ENCODE peak calls at places on chromosomes 4 and X, in eight cellular contexts. One of them, this sample, is unnamed.

GRCh38 chr4:1402021-1402515 is 4.2 kb downstream of the NKX1-1 start:
- DNase-seq in IMR-90: no peak
- DNase-seq in mammary epithelial cell: no peak
- DNase-seq in body of pancreas: no peak
- DNase-seq in omental fat pad: no peak
- DNase-seq in heart left ventricle: no peak
- DNase-seq in AG10803: no peak
- DNase-seq in left ventricle myocardium inferior: no peak
- DNase-seq in this sample: no peak

GRCh38 chrX:30521440-30522182 is 56.0 kb downstream of the TASL start:
- DNase-seq in heart left ventricle: no peak
- DNase-seq in omental fat pad: no peak
- DNase-seq in AG10803: peak
- DNase-seq in left ventricle myocardium inferior: no peak
- DNase-seq in IMR-90: peak
- DNase-seq in mammary epithelial cell: peak
- DNase-seq in body of pancreas: no peak
- DNase-seq in this sample: no peak

GRCh38 chr4:119212251-119212963 is at the start of gene USP53:
- DNase-seq in IMR-90: peak
- DNase-seq in body of pancreas: peak
- DNase-seq in omental fat pad: peak
- DNase-seq in AG10803: peak
- DNase-seq in heart left ventricle: peak
- DNase-seq in mammary epithelial cell: peak
- DNase-seq in left ventricle myocardium inferior: peak
- DNase-seq in this sample: peak

GRCh38 chr4:8871417-8872401 is at the start of gene HMX1:
- DNase-seq in mammary epithelial cell: no peak
- DNase-seq in AG10803: no peak
- DNase-seq in body of pancreas: no peak
- DNase-seq in IMR-90: no peak
- DNase-seq in heart left ventricle: no peak
- DNase-seq in omental fat pad: no peak
- DNase-seq in left ventricle myocardium inferior: peak
- DNase-seq in this sample: no peak

GRCh38 chrX:30414144-30414543 is 105.0 kb upstream of the NR0B1 start:
- DNase-seq in heart left ventricle: no peak
- DNase-seq in mammary epithelial cell: no peak
- DNase-seq in AG10803: no peak
- DNase-seq in left ventricle myocardium inferior: no peak
- DNase-seq in IMR-90: no peak
- DNase-seq in omental fat pad: no peak
- DNase-seq in body of pancreas: peak
- DNase-seq in this sample: no peak

GRCh38 chr4:41060352-41061318 is 153.7 kb downstream of the APBB2 start:
- DNase-seq in mammary epithelial cell: no peak
- DNase-seq in omental fat pad: no peak
- DNase-seq in left ventricle myocardium inferior: no peak
- DNase-seq in body of pancreas: no peak
- DNase-seq in heart left ventricle: no peak
- DNase-seq in IMR-90: no peak
- DNase-seq in AG10803: peak
- DNase-seq in this sample: no peak

GRCh38 chr4:148214529-148215166 is 227.6 kb downstream of the NR3C2 start:
- DNase-seq in AG10803: peak
- DNase-seq in omental fat pad: no peak
- DNase-seq in body of pancreas: peak
- DNase-seq in left ventricle myocardium inferior: peak
- DNase-seq in mammary epithelial cell: peak
- DNase-seq in heart left ventricle: peak
- DNase-seq in IMR-90: peak
- DNase-seq in this sample: no peak

GRCh38 chr4:184553891-184554290 is 79.5 kb upstream of the IRF2 start:
- DNase-seq in mammary epithelial cell: no peak
- DNase-seq in heart left ventricle: no peak
- DNase-seq in AG10803: no peak
- DNase-seq in omental fat pad: no peak
- DNase-seq in IMR-90: no peak
- DNase-seq in body of pancreas: no peak
- DNase-seq in left ventricle myocardium inferior: no peak
- DNase-seq in this sample: no peak

GRCh38 chrX:105876658-105877057 is 54.3 kb downstream of the NRK start:
- DNase-seq in omental fat pad: no peak
- DNase-seq in heart left ventricle: no peak
- DNase-seq in body of pancreas: no peak
- DNase-seq in mammary epithelial cell: peak
- DNase-seq in AG10803: no peak
- DNase-seq in IMR-90: peak
- DNase-seq in left ventricle myocardium inferior: no peak
- DNase-seq in this sample: no peak

GRCh38 chr4:73853246-73853704 is at the start of gene PF4V1:
- DNase-seq in left ventricle myocardium inferior: no peak
- DNase-seq in mammary epithelial cell: no peak
- DNase-seq in omental fat pad: no peak
- DNase-seq in AG10803: no peak
- DNase-seq in IMR-90: no peak
- DNase-seq in heart left ventricle: peak
- DNase-seq in body of pancreas: peak
- DNase-seq in this sample: no peak

DNA sequence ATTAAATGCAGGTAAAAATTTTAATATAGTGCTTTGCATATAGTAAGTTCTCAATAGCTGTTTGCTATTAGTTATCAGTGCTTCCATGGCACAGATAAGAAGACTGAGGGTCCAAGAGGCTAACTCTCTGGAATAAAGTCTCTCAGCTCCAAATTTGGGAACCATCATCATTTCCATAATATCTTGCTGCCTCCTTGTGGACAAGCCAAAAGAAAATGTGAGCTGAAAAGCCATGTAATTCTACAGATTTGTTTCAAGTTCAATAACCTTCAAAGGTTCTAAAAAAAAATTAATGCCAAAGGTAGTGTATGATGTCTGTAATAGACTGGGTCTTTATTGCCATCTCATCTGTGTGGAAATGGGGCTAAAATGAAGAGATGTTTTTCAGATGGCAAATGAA is 136.9 kb upstream of the VCX start:
- DNase-seq in IMR-90: no peak
- DNase-seq in heart left ventricle: no peak
- DNase-seq in left ventricle myocardium inferior: no peak
- DNase-seq in body of pancreas: no peak
- DNase-seq in mammary epithelial cell: no peak
- DNase-seq in omental fat pad: no peak
- DNase-seq in AG10803: peak
- DNase-seq in this sample: no peak
- TF ChIP-seq CTCF in IMR-90: peak
- TF ChIP-seq CTCF in heart left ventricle: peak
- TF ChIP-seq CTCF in left ventricle myocardium inferior: peak
- TF ChIP-seq CTCF in body of pancreas: peak
- TF ChIP-seq CTCF in mammary epithelial cell: peak
- TF ChIP-seq CTCF in omental fat pad: no peak
- TF ChIP-seq CTCF in AG10803: peak
- TF ChIP-seq CTCF in this sample: no peak

GRCh38 chr4:183098080-183098722 is 856 bp upstream of the WWC2 start:
- DNase-seq in body of pancreas: peak
- DNase-seq in omental fat pad: peak
- DNase-seq in IMR-90: peak
- DNase-seq in mammary epithelial cell: no peak
- DNase-seq in heart left ventricle: peak
- DNase-seq in left ventricle myocardium inferior: peak
- DNase-seq in AG10803: peak
- DNase-seq in this sample: peak

GRCh38 chr4:183098723-183099536 is at the start of gene WWC2:
- DNase-seq in left ventricle myocardium inferior: peak
- DNase-seq in omental fat pad: peak
- DNase-seq in heart left ventricle: peak
- DNase-seq in mammary epithelial cell: peak
- DNase-seq in AG10803: peak
- DNase-seq in IMR-90: peak
- DNase-seq in body of pancreas: peak
- DNase-seq in this sample: peak

GRCh38 chr4:183100827-183101226 is 1.8 kb downstream of the WWC2 start:
- DNase-seq in heart left ventricle: no peak
- DNase-seq in omental fat pad: no peak
- DNase-seq in AG10803: no peak
- DNase-seq in body of pancreas: peak
- DNase-seq in mammary epithelial cell: no peak
- DNase-seq in IMR-90: no peak
- DNase-seq in left ventricle myocardium inferior: no peak
- DNase-seq in this sample: no peak

GRCh38 chr4:183100298-183100599 is 1.2 kb downstream of the WWC2 start:
- DNase-seq in IMR-90: no peak
- DNase-seq in mammary epithelial cell: no peak
- DNase-seq in left ventricle myocardium inferior: no peak
- DNase-seq in omental fat pad: no peak
- DNase-seq in body of pancreas: no peak
- DNase-seq in AG10803: no peak
- DNase-seq in heart left ventricle: no peak
- DNase-seq in this sample: no peak

DNA sequence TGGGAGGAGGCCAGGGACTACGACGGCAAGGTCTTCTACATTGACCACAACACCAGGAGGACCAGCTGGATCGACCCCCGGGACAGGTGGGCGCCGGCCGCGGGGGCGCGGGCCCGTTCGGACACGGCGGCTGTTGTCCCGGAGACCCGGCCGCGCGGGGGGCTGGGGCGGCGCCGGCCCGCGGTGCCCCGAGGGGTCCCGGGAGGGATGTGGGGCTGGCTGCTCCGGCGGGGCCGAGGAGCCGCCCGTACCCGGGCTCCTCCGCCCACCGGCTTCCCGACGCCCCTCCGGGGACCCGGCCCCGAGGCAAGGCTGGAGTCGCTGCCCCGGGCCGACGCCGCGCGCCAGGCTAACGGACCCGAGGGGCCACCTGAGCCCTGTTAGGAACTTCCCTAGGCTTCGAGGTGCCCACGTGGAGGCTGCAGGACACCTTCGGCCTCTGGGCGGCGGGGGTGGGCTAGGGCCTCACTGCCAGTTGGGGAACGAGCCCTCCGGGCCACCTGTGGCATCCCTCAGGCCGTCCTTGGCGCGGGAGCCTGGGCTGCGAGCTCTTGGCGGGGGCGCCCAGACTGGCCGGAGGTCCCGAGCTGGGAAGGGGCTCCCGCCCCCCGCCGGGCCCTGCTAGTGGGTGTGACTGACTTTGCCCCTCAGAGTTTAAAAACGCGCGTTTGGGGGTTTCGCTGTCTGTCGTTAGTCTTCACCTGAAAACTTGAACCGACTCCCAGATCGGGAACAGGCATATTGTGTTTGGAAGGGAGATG is 660 bp downstream of the WWC2 start:
- DNase-seq in heart left ventricle: peak
- DNase-seq in AG10803: no peak
- DNase-seq in body of pancreas: peak
- DNase-seq in omental fat pad: no peak
- DNase-seq in left ventricle myocardium inferior: peak
- DNase-seq in IMR-90: no peak
- DNase-seq in mammary epithelial cell: peak
- DNase-seq in this sample: peak
- TF ChIP-seq CTCF in heart left ventricle: no peak
- TF ChIP-seq CTCF in AG10803: peak
- TF ChIP-seq CTCF in body of pancreas: peak
- TF ChIP-seq CTCF in omental fat pad: no peak
- TF ChIP-seq CTCF in left ventricle myocardium inferior: peak
- TF ChIP-seq CTCF in IMR-90: peak
- TF ChIP-seq CTCF in mammary epithelial cell: peak
- TF ChIP-seq CTCF in this sample: no peak

GRCh38 chrX:10031743-10032142 is 64.6 kb downstream of the CLDN34 start:
- DNase-seq in left ventricle myocardium inferior: no peak
- DNase-seq in body of pancreas: no peak
- DNase-seq in AG10803: no peak
- DNase-seq in IMR-90: no peak
- DNase-seq in omental fat pad: no peak
- DNase-seq in heart left ventricle: no peak
- DNase-seq in mammary epithelial cell: no peak
- DNase-seq in this sample: no peak
- TF ChIP-seq CTCF in left ventricle myocardium inferior: no peak
- TF ChIP-seq CTCF in body of pancreas: no peak
- TF ChIP-seq CTCF in AG10803: no peak
- TF ChIP-seq CTCF in IMR-90: no peak
- TF ChIP-seq CTCF in omental fat pad: no peak
- TF ChIP-seq CTCF in heart left ventricle: no peak
- TF ChIP-seq CTCF in mammary epithelial cell: no peak
- TF ChIP-seq CTCF in this sample: no peak

DNA sequence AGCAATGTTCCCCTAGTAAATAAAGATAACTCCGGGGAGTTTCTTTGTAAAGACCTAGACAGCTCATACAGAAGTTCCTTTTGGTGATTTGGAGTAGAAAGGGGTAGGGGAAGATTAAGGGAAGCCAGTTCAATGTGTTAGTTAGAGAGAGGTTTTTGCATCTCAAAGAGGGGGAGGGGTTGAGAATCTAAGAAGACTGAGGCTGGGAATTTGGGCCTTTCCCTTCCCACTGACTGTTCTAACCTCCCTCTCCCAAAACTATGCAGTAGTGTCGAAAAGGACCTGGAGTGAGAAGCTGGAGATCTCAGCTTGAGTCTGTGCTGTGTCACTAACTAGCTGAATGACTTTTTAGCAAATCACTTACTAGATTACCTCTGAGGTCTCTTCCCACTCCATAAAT is 55.7 kb upstream of the CCDC160 start:
- DNase-seq in AG10803: no peak
- DNase-seq in left ventricle myocardium inferior: no peak
- DNase-seq in body of pancreas: no peak
- DNase-seq in mammary epithelial cell: no peak
- DNase-seq in omental fat pad: no peak
- DNase-seq in heart left ventricle: no peak
- DNase-seq in IMR-90: no peak
- DNase-seq in this sample: no peak
- TF ChIP-seq CTCF in AG10803: no peak
- TF ChIP-seq CTCF in left ventricle myocardium inferior: no peak
- TF ChIP-seq CTCF in body of pancreas: no peak
- TF ChIP-seq CTCF in mammary epithelial cell: no peak
- TF ChIP-seq CTCF in omental fat pad: no peak
- TF ChIP-seq CTCF in heart left ventricle: no peak
- TF ChIP-seq CTCF in IMR-90: no peak
- TF ChIP-seq CTCF in this sample: no peak